ENCODE peak calls at places on chromosomes 6 and 20, in four cellular contexts. F is stomach, Q is SK-N-SH, G is A549. U is an unnamed sample.

GRCh38 chr6:29552512-29553051 is 7.0 kb downstream of the UBD start:
- DNase-seq in F (no peak), Q (peak), G (peak), U (no peak)

GRCh38 chr6:36195471-36196048 is 984 bp upstream of the BRPF3 start:
- DNase-seq in F (no peak), Q (no peak), G (no peak), U (no peak)

GRCh38 chr20:51002633-51003032 is 20.3 kb downstream of the KCNG1 start:
- DNase-seq in F (no peak), Q (no peak), G (no peak), U (no peak)

GRCh38 chr20:62824476-62825287 is 7.8 kb downstream of the COL9A3 start:
- DNase-seq in F (peak), Q (peak), G (no peak), U (no peak)

GRCh38 chr6:12608016-12608860 is 108.3 kb upstream of the PHACTR1 start:
- DNase-seq in F (no peak), Q (no peak), G (no peak), U (no peak)

GRCh38 chr6:161422710-161423109 is 148.8 kb upstream of the AGPAT4 start:
- DNase-seq in F (no peak), Q (no peak), G (peak), U (no peak)

GRCh38 chr6:39453236-39453635 is 130.7 kb upstream of the KCNK16 start:
- DNase-seq in F (no peak), Q (no peak), G (no peak), U (no peak)

GRCh38 chr20:36861875-36862801 is 13.8 kb upstream of the TLDC2 start:
- DNase-seq in F (peak), Q (peak), G (peak), U (peak)

GRCh38 chr20:46523696-46524328 is 10.5 kb upstream of the ZNF334 start:
- DNase-seq in F (no peak), Q (no peak), G (no peak), U (no peak)

GRCh38 chr20:40265872-40266533 is 423.0 kb downstream of the MAFB start:
- DNase-seq in F (peak), Q (peak), G (peak), U (no peak)

GRCh38 chr20:53949319-53949839 is 121.0 kb downstream of the BCAS1 start:
- DNase-seq in F (peak), Q (no peak), G (peak), U (no peak)

GRCh38 chr6:162055365-162055764 is 672.2 kb downstream of the PRKN start:
- DNase-seq in F (no peak), Q (no peak), G (peak), U (no peak)

DNA sequence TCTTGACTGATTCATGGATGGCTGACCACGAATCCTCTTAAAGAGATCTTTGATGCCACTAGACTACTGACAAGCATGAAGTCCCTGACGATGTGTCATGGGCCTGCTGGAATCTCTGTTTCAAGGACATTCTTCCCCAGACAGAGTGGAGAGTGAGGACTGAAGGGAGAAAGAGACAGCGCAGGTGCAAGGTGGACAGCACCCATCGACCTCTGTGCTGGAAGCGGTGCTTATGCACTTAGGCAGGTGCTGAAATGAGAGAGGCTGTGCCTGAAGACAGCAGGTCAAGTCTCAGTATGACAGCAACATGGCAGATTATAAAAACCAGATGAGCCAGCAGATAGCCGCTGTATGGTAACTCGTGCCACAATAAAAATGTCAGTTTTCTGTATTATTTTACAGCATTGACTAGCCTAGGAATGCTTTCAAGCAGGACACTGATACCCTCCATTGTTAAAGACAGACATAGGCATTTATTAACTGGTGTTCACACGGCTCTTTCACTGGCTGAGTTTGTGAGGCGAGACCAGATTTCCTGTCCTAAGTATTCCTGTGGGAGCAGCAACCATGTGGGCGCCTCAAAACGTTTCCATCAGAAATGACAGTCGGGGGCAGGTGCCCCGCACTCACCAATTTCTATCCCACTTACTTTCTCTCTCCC is 47.5 kb downstream of the FOXC1 start:
- DNase-seq in F (no peak), Q (no peak), G (no peak), U (no peak)
- TF ChIP-seq CTCF in F (no peak), Q (no peak), G (no peak), U (no peak)

GRCh38 chr6:24935323-24935722 is 437 bp downstream of the RIPOR2 start:
- DNase-seq in F (no peak), Q (no peak), G (no peak), U (no peak)

GRCh38 chr6:24933266-24933665 is 2.5 kb downstream of the RIPOR2 start:
- DNase-seq in F (no peak), Q (no peak), G (no peak), U (no peak)

GRCh38 chr6:24935753-24936152 is at the start of gene RIPOR2:
- DNase-seq in F (peak), Q (no peak), G (peak), U (no peak)

GRCh38 chr6:24933868-24934401 is 1.8 kb downstream of the RIPOR2 start:
- DNase-seq in F (no peak), Q (peak), G (peak), U (no peak)

GRCh38 chr6:24936641-24937317 is 1.0 kb upstream of the RIPOR2 start:
- DNase-seq in F (no peak), Q (no peak), G (no peak), U (no peak)
- H3K4me3 ChIP-seq in F (no peak), Q (no peak), G (no peak), U (no peak)

GRCh38 chr6:125986295-125986955 is at the start of gene TRMT11:
- DNase-seq in F (peak), Q (peak), G (peak), U (peak)

GRCh38 chr6:125985522-125985921 is 818 bp upstream of the TRMT11 start:
- DNase-seq in F (no peak), Q (no peak), G (no peak), U (no peak)

GRCh38 chr6:125984311-125984710 is 2.0 kb upstream of the TRMT11 start:
- DNase-seq in F (no peak), Q (no peak), G (peak), U (no peak)

GRCh38 chr6:125986956-125987617 is 747 bp downstream of the TRMT11 start:
- DNase-seq in F (no peak), Q (peak), G (peak), U (no peak)

GRCh38 chr6:125985967-125986294 is 409 bp upstream of the TRMT11 start:
- DNase-seq in F (no peak), Q (no peak), G (no peak), U (no peak)
- TF ChIP-seq EP300 in F (no peak), Q (no peak), G (no peak), U (no peak)

DNA sequence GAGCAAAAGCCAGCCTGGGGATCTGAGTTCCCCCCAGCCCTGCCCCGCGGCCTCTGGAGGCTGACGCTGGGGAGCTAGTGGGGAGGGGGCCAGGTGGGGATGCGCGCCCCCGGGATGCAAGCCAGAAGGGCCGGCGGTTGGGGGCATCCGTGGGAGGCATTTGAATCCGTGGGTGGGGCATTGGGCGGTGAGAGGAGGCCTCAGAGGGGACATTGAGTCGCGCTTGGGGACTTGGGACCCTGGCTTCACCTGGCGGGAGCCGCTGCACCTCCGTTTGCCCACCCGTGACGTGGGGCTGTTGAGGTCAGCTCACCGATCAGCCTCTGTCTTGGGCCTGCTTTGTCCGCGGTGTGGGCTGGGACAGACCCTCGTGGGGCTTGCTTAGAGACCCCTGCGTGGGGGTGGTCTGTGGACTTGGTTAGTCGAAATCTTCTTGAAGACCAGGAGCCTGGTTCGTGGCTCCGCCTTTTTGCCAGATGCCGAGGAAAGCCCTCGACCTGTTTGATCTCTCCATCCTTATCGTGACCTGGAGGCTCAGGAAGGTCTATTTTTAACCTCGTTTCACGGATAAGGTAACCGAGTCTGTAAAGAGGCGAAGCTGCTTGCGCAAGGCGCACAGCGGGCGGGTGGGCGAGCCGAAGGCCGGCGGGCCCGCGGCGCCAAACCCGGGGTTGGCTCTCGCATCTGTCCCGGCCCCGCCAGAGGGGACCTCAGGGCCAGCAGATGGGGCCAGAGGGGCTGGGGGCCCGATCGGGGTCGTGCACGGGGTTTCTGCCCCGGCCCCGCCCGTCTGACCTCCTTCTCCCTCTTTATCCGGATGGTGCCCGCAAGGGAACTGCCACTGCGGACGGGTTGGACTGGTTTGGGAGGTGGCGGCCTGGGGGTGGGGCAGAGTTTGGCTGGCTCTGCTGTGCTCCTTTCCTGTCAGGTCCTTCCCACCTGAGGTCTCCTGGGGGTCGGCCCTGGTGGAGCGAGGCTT is 8.3 kb downstream of the FAM110A start:
- DNase-seq in F (peak), Q (no peak), G (no peak), U (no peak)
- TF ChIP-seq CTCF in F (no peak), Q (no peak), G (no peak), U (no peak)

DNA sequence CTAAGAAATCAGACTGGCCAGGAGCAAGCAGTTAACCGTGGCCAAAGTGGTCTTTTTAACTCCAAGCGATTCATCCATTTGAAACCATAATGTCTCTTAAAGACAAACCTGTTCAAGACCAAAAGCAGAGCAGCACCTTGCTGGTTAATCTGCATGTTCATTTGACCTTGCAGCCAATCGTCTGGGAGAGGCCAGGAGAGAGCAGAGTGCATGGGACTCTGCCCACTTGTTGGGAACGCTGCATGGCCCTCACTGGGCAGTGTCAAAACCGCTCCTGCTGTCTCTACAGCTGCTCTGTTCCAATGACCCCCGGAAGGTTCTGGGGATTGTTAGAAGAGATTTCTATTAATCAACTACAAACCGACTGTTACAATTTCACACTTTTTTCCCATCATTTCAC is 79.6 kb downstream of the OLIG3 start:
- DNase-seq in F (no peak), Q (no peak), G (no peak), U (no peak)
- H3K4me3 ChIP-seq in F (no peak), Q (no peak), G (no peak), U (peak)

GRCh38 chr20:3786126-3786484 is 435 bp downstream of the CENPB start:
- DNase-seq in F (peak), Q (peak), G (peak), U (peak)

GRCh38 chr20:3784863-3785239 is 1.7 kb downstream of the CENPB start:
- DNase-seq in F (no peak), Q (no peak), G (no peak), U (no peak)

GRCh38 chr20:3784226-3784853 is 2.2 kb downstream of the CENPB start:
- DNase-seq in F (no peak), Q (no peak), G (no peak), U (no peak)

GRCh38 chr20:3786665-3787639 is at the start of gene CENPB:
- DNase-seq in F (peak), Q (peak), G (peak), U (peak)

GRCh38 chr20:3785240-3786125 is 1.1 kb downstream of the CENPB start:
- DNase-seq in F (peak), Q (peak), G (no peak), U (no peak)
- TF ChIP-seq EP300 in F (no peak), Q (no peak), G (peak), U (no peak)

U was measured in tibial nerve.